ENCODE peak calls at places on chromosomes 5 and 9, in six cellular contexts. L is K562, F is HCT116, H is H1, U is NT2/D1, N is HepG2. T is an unnamed sample.

GRCh38 chr5:148834689-148835088 is 8.3 kb downstream of the ADRB2 start:
- DNase-seq in L (no peak), F (no peak), H (no peak), U (no peak), N (no peak), T (peak; percentile 35)

GRCh38 chr9:4563105-4563504 is 72.8 kb downstream of the SLC1A1 start:
- DNase-seq in L (no peak), F (no peak), H (no peak), U (no peak), N (no peak), T (no peak)

GRCh38 chr5:54093081-54093492 is 217.3 kb downstream of the ARL15 start:
- DNase-seq in L (no peak), F (no peak), H (no peak), U (no peak), N (no peak), T (no peak)

GRCh38 chr5:103674739-103675138 is 112.2 kb upstream of the NUDT12 start:
- DNase-seq in L (no peak), F (no peak), H (no peak), U (no peak), N (no peak), T (no peak)

GRCh38 chr5:139523635-139524445 is 37.3 kb upstream of the UBE2D2 start:
- DNase-seq in L (peak; percentile 6), F (no peak), H (peak; percentile 73), U (peak; percentile 92), N (no peak), T (no peak)

GRCh38 chr9:137147793-137148160 is 8.8 kb downstream of the GRIN1 start:
- DNase-seq in L (no peak), F (no peak), H (no peak), U (no peak), N (no peak), T (no peak)

GRCh38 chr5:151492729-151493128 is 45.3 kb downstream of the SLC36A1 start:
- DNase-seq in L (no peak), F (peak; percentile 16), H (no peak), U (no peak), N (no peak), T (no peak)

GRCh38 chr5:30596495-30597064 is 596.9 kb upstream of the CDH6 start:
- DNase-seq in L (no peak), F (no peak), H (no peak), U (no peak), N (no peak), T (no peak)

GRCh38 chr5:120207139-120207538 is 257.0 kb upstream of the PRR16 start:
- DNase-seq in L (no peak), F (no peak), H (no peak), U (no peak), N (no peak), T (no peak)

GRCh38 chr9:130088056-130088455 is 34.4 kb downstream of the GPR107 start:
- DNase-seq in L (no peak), F (no peak), H (no peak), U (no peak), N (no peak), T (no peak)

GRCh38 chr5:107831612-107832395 is 161.1 kb upstream of the EFNA5 start:
- DNase-seq in L (no peak), F (no peak), H (no peak), U (no peak), N (no peak), T (no peak)

GRCh38 chr9:84383178-84383577 is 42.6 kb upstream of the SLC28A3 start:
- DNase-seq in L (no peak), F (no peak), H (no peak), U (no peak), N (no peak), T (no peak)

GRCh38 chr9:97860451-97861147 is 7.6 kb downstream of the FOXE1 start:
- DNase-seq in L (no peak), F (no peak), H (no peak), U (no peak), N (no peak), T (no peak)

DNA sequence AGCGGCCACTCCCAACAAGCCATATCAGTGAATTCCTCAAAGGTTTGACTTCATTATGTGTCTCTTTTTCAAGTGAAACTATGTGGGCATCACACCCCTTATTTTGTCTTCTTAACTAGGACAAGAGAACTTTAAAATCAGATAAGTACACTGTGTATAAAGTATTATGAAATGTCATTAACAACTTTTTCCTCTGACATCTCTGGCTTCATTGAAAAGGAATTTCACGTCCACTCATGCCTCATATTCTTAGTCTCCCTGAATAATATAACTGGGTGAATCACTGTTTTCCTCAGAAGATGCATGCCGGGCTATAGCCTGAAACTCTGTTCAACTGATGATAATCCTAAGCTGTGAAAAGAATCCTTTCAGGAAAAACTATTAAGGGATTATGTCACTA is 415.8 kb downstream of the ACTL7B start:
- DNase-seq in L (no peak), F (no peak), H (no peak), U (no peak), N (no peak), T (no peak)
- TF ChIP-seq ZNF274 in L (no peak), F (no peak), H (no peak), U (no peak), N (no peak), T (no peak)

DNA sequence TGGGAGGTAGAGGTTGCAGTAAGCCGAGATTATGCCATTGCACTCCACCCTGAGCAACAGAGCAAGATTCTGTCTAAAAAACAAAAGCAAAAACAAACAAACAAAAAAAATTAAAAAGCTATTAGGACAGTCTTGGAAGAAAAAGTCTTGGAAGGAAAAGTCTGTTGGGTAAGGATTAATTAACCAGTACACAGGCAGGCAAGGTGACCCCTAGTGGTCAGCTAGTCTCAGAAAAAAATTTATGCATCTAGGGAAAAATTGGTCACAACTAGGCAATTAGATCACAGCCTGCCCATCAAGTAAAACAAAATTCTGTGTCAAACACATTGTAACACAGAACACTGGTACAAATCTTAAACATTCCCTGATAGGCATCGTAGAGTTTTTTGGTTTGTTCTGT is 6.7 kb upstream of the ANKRD18B start:
- DNase-seq in L (peak; percentile 22), F (no peak), H (no peak), U (no peak), N (peak; percentile 21), T (no peak)
- TF ChIP-seq ZNF274 in L (no peak), F (no peak), H (no peak), U (no peak), N (no peak), T (no peak)

DNA sequence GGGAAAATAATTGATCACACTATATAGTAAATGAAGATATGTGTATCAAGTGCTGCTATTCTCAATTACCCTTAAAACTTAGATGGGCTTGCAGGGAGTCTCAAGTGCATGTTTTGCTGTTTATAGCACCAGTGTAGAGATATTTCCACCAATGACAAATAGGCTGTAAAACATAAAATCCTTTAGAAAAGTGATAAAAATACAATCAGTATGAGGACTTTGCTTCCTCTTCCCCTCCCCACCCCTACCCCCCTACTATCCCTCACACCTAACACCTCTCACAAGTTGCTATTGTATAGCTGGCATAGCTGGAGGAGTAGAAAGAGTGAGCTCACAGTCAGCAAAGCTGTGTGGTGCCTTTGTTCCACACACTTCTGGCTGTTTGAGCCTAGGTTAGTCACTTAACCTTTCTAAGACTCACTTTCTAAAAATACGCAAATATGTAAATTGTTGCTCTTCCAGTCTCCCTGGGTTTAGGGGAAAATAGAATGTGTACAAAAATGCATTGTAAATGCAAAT is 93.1 kb downstream of the PDE4D start:
- DNase-seq in L (no peak), F (no peak), H (no peak), U (peak; percentile 25), N (no peak), T (no peak)
- TF ChIP-seq ZNF274 in L (no peak), F (no peak), H (no peak), U (no peak), N (no peak), T (no peak)

DNA sequence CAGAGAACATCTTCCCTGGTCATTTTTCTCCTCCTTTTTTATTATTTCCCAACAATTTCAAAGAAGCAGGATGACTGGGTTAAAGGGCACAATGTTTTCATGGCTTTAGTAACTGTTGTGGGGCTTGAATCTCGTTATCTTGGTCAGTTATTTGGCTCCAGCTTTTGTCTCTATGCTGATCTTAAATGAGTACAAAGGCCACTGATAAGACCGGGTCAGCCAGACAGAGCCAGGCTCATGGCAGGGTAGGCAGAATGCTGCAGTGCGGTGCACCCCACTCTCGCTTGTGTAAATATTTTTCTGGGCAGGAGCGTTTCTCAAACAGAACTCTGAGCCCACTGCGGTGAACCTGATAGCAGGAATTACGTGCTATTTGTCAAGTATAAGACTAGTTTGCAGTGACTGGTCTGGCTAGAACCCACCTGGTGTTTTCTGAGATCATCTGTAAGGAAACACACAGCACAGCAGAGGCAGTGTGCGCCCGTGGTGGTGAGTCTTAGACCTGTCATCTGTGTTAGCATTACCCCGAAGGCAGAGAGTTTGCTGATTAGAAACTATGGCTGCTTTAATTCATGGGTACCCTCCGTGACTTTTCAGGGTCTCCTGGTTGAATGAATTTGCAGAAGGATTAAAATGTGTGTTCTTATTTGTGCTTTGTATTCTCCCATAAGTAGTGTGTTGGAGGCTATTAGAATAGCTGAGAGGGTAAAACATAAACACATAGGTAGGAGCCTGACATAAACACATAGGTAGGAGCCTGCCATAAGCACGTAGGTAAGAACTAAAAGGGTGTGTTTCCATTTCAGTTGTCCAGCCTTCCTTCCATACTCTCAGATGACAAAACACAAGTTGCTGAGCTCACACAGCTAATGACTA is 158.6 kb upstream of the DMRT1 start:
- DNase-seq in L (no peak), F (no peak), H (no peak), U (no peak), N (peak; percentile 99), T (no peak)
- TF ChIP-seq ZNF274 in L (no peak), F (no peak), H (no peak), U (no peak), N (no peak), T (no peak)

GRCh38 chr9:126915281-126915816 is 767 bp downstream of the RALGPS1 start:
- DNase-seq in L (no peak), F (peak; percentile 19), H (peak; percentile 90), U (no peak), N (no peak), T (no peak)

GRCh38 chr9:126916909-126917308 is 2.3 kb downstream of the RALGPS1 start:
- DNase-seq in L (no peak), F (peak; percentile 16), H (no peak), U (no peak), N (peak; percentile 48), T (no peak)

GRCh38 chr9:126914458-126915280 is at the start of gene RALGPS1:
- DNase-seq in L (peak; percentile 97), F (peak; percentile 91), H (peak; percentile 92), U (peak; percentile 94), N (peak; percentile 88), T (peak; percentile 73)

GRCh38 chr9:126915846-126916543 is 1.4 kb downstream of the RALGPS1 start:
- DNase-seq in L (no peak), F (no peak), H (no peak), U (no peak), N (peak; percentile 22), T (no peak)

DNA sequence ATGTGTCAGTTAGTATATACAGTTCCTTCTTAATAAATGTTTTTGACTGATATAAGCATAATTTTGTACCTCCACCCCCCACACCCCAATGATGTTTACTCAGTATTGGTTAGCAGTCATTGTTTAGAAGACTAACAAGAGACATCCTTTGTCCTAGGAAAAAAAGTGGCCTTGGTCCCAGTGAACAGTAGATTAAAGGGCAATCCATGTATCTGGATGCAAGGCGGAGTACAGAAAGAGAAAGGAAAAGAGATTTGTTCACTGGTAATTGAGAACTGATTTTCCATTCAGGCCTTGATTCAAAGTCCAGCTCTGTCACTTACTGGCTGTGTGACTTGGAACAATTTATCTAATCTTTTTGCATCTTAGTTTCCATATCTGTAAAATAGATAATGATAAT is 4.6 kb downstream of the RALGPS1 start:
- DNase-seq in L (no peak), F (no peak), H (no peak), U (no peak), N (peak; percentile 86), T (no peak)
- TF ChIP-seq ZNF274 in L (no peak), F (no peak), H (no peak), U (no peak), N (no peak), T (no peak)

GRCh38 chr5:2487152-2487763 is 264.2 kb downstream of the IRX2 start:
- DNase-seq in L (no peak), F (no peak), H (no peak), U (no peak), N (no peak), T (no peak)
- TF ChIP-seq ZNF274 in L (no peak), F (no peak), H (no peak), U (no peak), N (no peak), T (no peak)